ENCODE peak calls at places on chromosomes 7 and 10, in ten cellular contexts. S, E, H, F, M, P, Z, O, W and I are unnamed samples.

GRCh38 chr7:3835102-3835501 is 534.0 kb downstream of the SDK1 start:
- DNase-seq in P (no peak), H (no peak), F (no peak), O (no peak), M (peak; percentile 28), Z (no peak), W (no peak), E (peak; percentile 74), S (no peak), I (no peak)

GRCh38 chr7:116030626-116031276 is at the start of gene TFEC:
- DNase-seq in E (peak; percentile 4), P (no peak), O (no peak), W (no peak), H (no peak), F (no peak), Z (peak; percentile 12), M (peak; percentile 50), S (no peak), I (no peak)

GRCh38 chr7:97871659-97872024 is 566 bp downstream of the ASNS start:
- DNase-seq in W (peak; percentile 13), E (no peak), F (no peak), O (no peak), Z (no peak), S (no peak), H (no peak), M (no peak), P (no peak), I (no peak)

GRCh38 chr7:128166603-128167315 is 74.3 kb upstream of the LEP start:
- DNase-seq in O (no peak), P (no peak), H (no peak), S (no peak), M (peak; percentile 1), W (peak; percentile 20), E (peak; percentile 12), F (peak; percentile 28), Z (no peak), I (no peak)

GRCh38 chr10:113613427-113613826 is 50.4 kb downstream of the NRAP start:
- DNase-seq in P (no peak), O (no peak), W (no peak), S (no peak), M (no peak), H (no peak), E (no peak), F (no peak), Z (no peak), I (no peak)

GRCh38 chr7:83976302-83976701 is 218.3 kb downstream of the SEMA3A start:
- DNase-seq in O (no peak), F (no peak), S (no peak), H (no peak), E (peak; percentile 17), W (peak; percentile 21), Z (peak; percentile 44), P (no peak), M (peak; percentile 55), I (no peak)

GRCh38 chr10:102919992-102920736 is 2.1 kb downstream of the CNNM2 start:
- DNase-seq in E (no peak), O (no peak), Z (no peak), S (no peak), F (no peak), M (no peak), H (no peak), P (no peak), W (no peak), I (no peak)

GRCh38 chr7:76121044-76121443 is 73.1 kb downstream of the MDH2 start:
- DNase-seq in O (no peak), H (no peak), M (no peak), F (no peak), S (no peak), Z (no peak), E (no peak), W (no peak), P (no peak), I (no peak)

GRCh38 chr7:26667514-26668133 is 196.8 kb downstream of the SKAP2 start:
- DNase-seq in S (peak; percentile 27), F (peak; percentile 22), O (peak; percentile 69), Z (peak; percentile 90), E (peak; percentile 86), W (peak; percentile 74), P (no peak), M (peak; percentile 90), H (peak; percentile 83), I (peak; percentile 59)

GRCh38 chr7:129667551-129667950 is 56.0 kb downstream of the NRF1 start:
- DNase-seq in E (no peak), O (no peak), Z (no peak), H (no peak), S (no peak), M (no peak), W (no peak), F (no peak), P (no peak), I (no peak)

GRCh38 chr7:142808802-142809583 is 38.2 kb downstream of the PRSS2 start:
- DNase-seq in H (no peak), Z (peak; percentile 7), O (no peak), S (peak; percentile 34), E (peak; percentile 26), F (no peak), M (peak; percentile 33), P (no peak), W (no peak), I (no peak)

GRCh38 chr7:142812437-142813215 is 41.9 kb downstream of the PRSS2 start:
- DNase-seq in O (no peak), W (no peak), M (peak; percentile 41), Z (no peak), S (no peak), H (no peak), F (no peak), P (no peak), E (no peak), I (no peak)

GRCh38 chr7:142809671-142810070 is 38.9 kb downstream of the PRSS2 start:
- DNase-seq in M (no peak), E (no peak), F (no peak), H (no peak), P (no peak), Z (no peak), O (no peak), W (no peak), S (no peak), I (no peak)

GRCh38 chr7:142813262-142813661 is 41.6 kb upstream of the EPHB6 start:
- DNase-seq in W (no peak), E (no peak), P (no peak), S (no peak), M (peak; percentile 88), O (no peak), Z (peak; percentile 46), F (no peak), H (peak; percentile 18), I (peak; percentile 59)

GRCh38 chr7:142811154-142811737 is 40.5 kb downstream of the PRSS2 start:
- DNase-seq in W (no peak), P (no peak), O (no peak), E (peak; percentile 31), H (peak; percentile 7), S (no peak), F (no peak), M (peak; percentile 72), Z (peak; percentile 54), I (no peak)
- H3K4me3 ChIP-seq in W (no peak overlapping the region), P (no peak overlapping the region), O (no peak overlapping the region), E (no peak overlapping the region), H (no peak overlapping the region), S (no peak overlapping the region), F (no peak overlapping the region), M (no peak overlapping the region), Z (no peak overlapping the region), I (no peak overlapping the region)

DNA sequence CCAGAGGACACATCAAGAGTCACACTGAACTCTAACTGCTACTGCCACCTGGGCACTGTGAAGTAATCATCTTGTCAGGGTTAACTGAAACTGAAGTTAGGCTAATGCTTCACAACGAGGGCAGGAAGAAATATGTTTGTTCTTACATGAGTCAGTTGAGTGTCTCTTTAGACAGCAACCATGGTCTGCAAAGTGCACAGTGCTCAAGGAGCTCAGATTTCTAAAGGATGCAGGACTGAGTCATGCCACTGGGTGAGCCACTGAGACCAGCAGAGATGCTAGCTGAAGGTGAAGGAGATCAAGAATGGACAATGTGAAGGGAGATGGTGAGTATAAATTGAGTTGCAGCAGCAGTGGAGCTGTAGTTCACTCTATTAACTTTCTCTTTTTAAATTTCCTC is 76.0 kb upstream of the CTTNBP2 start:
- DNase-seq in M (no peak), O (no peak), Z (peak; percentile 20), H (no peak), W (no peak), S (no peak), F (no peak), E (peak; percentile 67), P (no peak), I (no peak)
- TF ChIP-seq CTCF in M (no peak), O (no peak), Z (no peak), H (no peak), W (peak; percentile 2), S (no peak), F (no peak), E (peak; percentile 46), P (no peak), I (no peak)

GRCh38 chr10:31650010-31650409 is 278.6 kb downstream of the ARHGAP12 start:
- DNase-seq in H (peak; percentile 55), M (peak; percentile 91), E (no peak), F (peak; percentile 67), O (peak; percentile 94), P (peak; percentile 82), Z (peak; percentile 92), S (peak; percentile 84), W (peak; percentile 91), I (peak; percentile 57)
- H3K4me3 ChIP-seq in H (no peak overlapping the region), M (no peak overlapping the region), E (no peak overlapping the region), F (peak overlapping the region; percentile 19), O (peak overlapping the region; percentile 28), P (peak overlapping the region; percentile 35), Z (no peak overlapping the region), S (peak overlapping the region; percentile 45), W (peak overlapping the region; percentile 29), I (no peak overlapping the region)

GRCh38 chr10:3476640-3477448 is 304.3 kb upstream of the PITRM1 start:
- DNase-seq in S (no peak), W (no peak), O (no peak), H (no peak), Z (no peak), E (no peak), P (no peak), M (no peak), F (no peak), I (no peak)
- TF ChIP-seq CTCF in S (no peak), W (no peak), O (no peak), H (no peak), Z (no peak), E (no peak), P (no peak), M (no peak), F (no peak), I (no peak)

DNA sequence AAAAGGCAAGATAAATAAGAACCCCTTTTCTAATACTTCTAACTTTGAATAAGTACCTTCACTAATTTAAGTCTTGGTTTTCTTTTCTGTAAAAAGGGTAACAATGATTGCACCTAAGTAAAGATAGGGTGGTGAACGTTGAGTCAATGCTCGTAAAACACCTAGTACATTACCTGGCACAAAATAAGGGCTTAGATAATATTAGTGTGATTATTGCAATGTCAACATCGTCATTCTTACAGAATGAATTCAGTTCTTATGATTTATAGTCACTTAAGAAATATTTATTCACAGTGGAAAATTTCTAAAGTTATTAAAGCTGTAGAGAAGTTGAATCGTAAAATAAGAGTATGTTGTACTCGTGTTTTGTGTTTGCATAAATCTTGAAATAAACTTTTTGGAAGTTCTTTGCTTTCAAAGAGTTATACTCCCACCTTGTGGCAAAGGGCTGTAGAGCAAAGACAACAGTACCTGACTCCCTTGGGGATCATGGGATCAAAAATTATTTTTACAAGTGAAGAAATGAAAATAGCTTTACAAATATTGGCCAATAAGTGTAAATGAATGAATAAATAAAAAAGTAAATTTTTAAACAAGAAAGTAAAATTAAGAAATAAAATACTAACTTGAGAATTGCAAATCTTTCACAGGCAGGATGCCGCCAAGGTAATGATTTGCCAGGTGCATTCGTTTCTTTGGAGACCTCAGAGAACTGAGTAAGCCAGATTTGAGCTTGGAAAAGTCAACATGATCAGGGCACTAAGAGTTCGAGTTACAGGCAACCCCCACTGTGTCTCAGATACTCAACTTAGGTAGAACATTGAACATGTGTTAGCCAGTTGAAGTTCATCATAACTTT is 285.8 kb upstream of the CACNA2D1 start:
- DNase-seq in H (no peak), Z (peak; percentile 60), W (peak; percentile 62), F (no peak), E (peak; percentile 22), S (no peak), P (no peak), M (peak; percentile 71), O (no peak), I (no peak)
- H3K4me3 ChIP-seq in H (no peak overlapping the region), Z (no peak overlapping the region), W (no peak overlapping the region), F (no peak overlapping the region), E (no peak overlapping the region), S (no peak overlapping the region), P (no peak overlapping the region), M (no peak overlapping the region), O (no peak overlapping the region), I (no peak overlapping the region)